ENCODE peak calls at places on chromosomes 7 and 10, in five cellular contexts. D, T, Z, E and C are unnamed samples.
A peak's percentile ranks its signal among the peaks of the same experiment; 100 is the strongest.

GRCh38 chr10:70893227-70894006 is 5.1 kb upstream of the PCBD1 start:
- DNase-seq in D (no peak), T (no peak), Z (no peak), E (no peak), C (no peak)

GRCh38 chr7:44629825-44630580 is 23.6 kb downstream of the OGDH start:
- DNase-seq in D (no peak), T (no peak), Z (no peak), E (no peak), C (no peak)

GRCh38 chr10:116836902-116837513 is 12.3 kb upstream of the ENO4 start:
- DNase-seq in D (no peak), T (no peak), Z (no peak), E (peak; percentile 8), C (no peak)

GRCh38 chr10:132546567-132547420 is 9.2 kb downstream of the INPP5A start:
- DNase-seq in D (no peak), T (peak; percentile 44), Z (no peak), E (no peak), C (no peak)

GRCh38 chr7:157690833-157691382 is 354.1 kb downstream of the DNAJB6 start:
- DNase-seq in D (no peak), T (peak; percentile 22), Z (peak; percentile 69), E (peak; percentile 42), C (peak; percentile 17)

GRCh38 chr7:27187158-27187701 is 2.2 kb upstream of the HOXA11 start:
- DNase-seq in D (no peak), T (no peak), Z (no peak), E (no peak), C (no peak)

GRCh38 chr10:84523509-84523908 is 195.1 kb downstream of the CCSER2 start:
- DNase-seq in D (no peak), T (no peak), Z (no peak), E (no peak), C (no peak)

GRCh38 chr10:78336402-78336791 is 302.7 kb downstream of the RPS24 start:
- DNase-seq in D (no peak), T (no peak), Z (no peak), E (peak; percentile 87), C (peak; percentile 93)

GRCh38 chr7:143422033-143422432 is 13.4 kb upstream of the EPHA1 start:
- DNase-seq in D (no peak), T (no peak), Z (no peak), E (no peak), C (no peak)

GRCh38 chr10:173741-174140 is 38.5 kb downstream of the ZMYND11 start:
- DNase-seq in D (no peak), T (no peak), Z (no peak), E (no peak), C (no peak)

GRCh38 chr7:79471283-79471682 is 17.8 kb upstream of the MAGI2 start:
- DNase-seq in D (no peak), T (no peak), Z (no peak), E (peak; percentile 42), C (peak; percentile 32)

GRCh38 chr10:3806603-3807002 is 21.6 kb upstream of the KLF6 start:
- DNase-seq in D (no peak), T (peak; percentile 37), Z (peak; percentile 58), E (peak; percentile 80), C (peak; percentile 95)

GRCh38 chr7:92945840-92946239 is 109.5 kb upstream of the CDK6 start:
- DNase-seq in D (no peak), T (no peak), Z (no peak), E (no peak), C (no peak)

GRCh38 chr10:27838291-27838690 is 92.7 kb upstream of the MKX start:
- DNase-seq in D (no peak), T (peak; percentile 25), Z (no peak), E (no peak), C (no peak)

GRCh38 chr7:135923700-135924261 is 53.4 kb downstream of the MTPN start:
- DNase-seq in D (no peak), T (no peak), Z (peak; percentile 78), E (peak; percentile 86), C (peak; percentile 84)

GRCh38 chr10:80462986-80463741 is 9.1 kb downstream of the TSPAN14 start:
- DNase-seq in D (no peak), T (no peak), Z (peak; percentile 22), E (peak; percentile 84), C (peak; percentile 48)

GRCh38 chr7:50690541-50691011 is 92.1 kb downstream of the GRB10 start:
- DNase-seq in D (no peak), T (no peak), Z (no peak), E (peak; percentile 32), C (no peak)

GRCh38 chr10:34698979-34699378 is 116.1 kb downstream of the PARD3 start:
- DNase-seq in D (no peak), T (no peak), Z (peak; percentile 33), E (no peak), C (peak; percentile 45)

GRCh38 chr7:128869138-128869943 is 6.7 kb downstream of the ATP6V1F start:
- DNase-seq in D (peak; percentile 48), T (peak; percentile 60), Z (no peak), E (peak; percentile 38), C (no peak)

GRCh38 chr7:107313355-107313754 is 144.6 kb downstream of the HBP1 start:
- DNase-seq in D (no peak), T (no peak), Z (no peak), E (no peak), C (no peak)

GRCh38 chr10:114009281-114009996 is 34.2 kb upstream of the ADRB1 start:
- DNase-seq in D (no peak), T (no peak), Z (no peak), E (no peak), C (no peak)

GRCh38 chr10:8908013-8908412 is 853.5 kb downstream of the GATA3 start:
- DNase-seq in D (no peak), T (no peak), Z (no peak), E (no peak), C (no peak)

GRCh38 chr10:47264797-47265281 is 35.2 kb upstream of the GDF10 start:
- DNase-seq in D (no peak), T (no peak), Z (no peak), E (no peak), C (no peak)

GRCh38 chr7:35685781-35686180 is 9.2 kb downstream of the HERPUD2 start:
- DNase-seq in D (no peak), T (no peak), Z (no peak), E (no peak), C (no peak)